ENCODE peak calls at places on chromosomes 7 and 10, in seven cellular contexts. D, H, E, S, V, B and L are unnamed samples.

GRCh38 chr7:156119771-156120170 is 307.5 kb upstream of the SHH start:
- DNase-seq in D (no peak), H (no peak), E (no peak), S (no peak), V (no peak), B (peak; percentile 72), L (no peak)

GRCh38 chr7:138565451-138566114 is 105.5 kb downstream of the TRIM24 start:
- DNase-seq in D (peak; percentile 14), H (no peak), E (no peak), S (no peak), V (no peak), B (no peak), L (no peak)

GRCh38 chr7:132778761-132779160 is 202.5 kb upstream of the PLXNA4 start:
- DNase-seq in D (no peak), H (no peak), E (no peak), S (no peak), V (no peak), B (no peak), L (no peak)

GRCh38 chr10:122461367-122461728 is at the start of gene HTRA1:
- DNase-seq in D (no peak), H (peak; percentile 86), E (no peak), S (peak; percentile 7), V (no peak), B (no peak), L (no peak)

GRCh38 chr7:1727079-1727478 is 57.0 kb downstream of the ELFN1 start:
- DNase-seq in D (no peak), H (no peak), E (no peak), S (no peak), V (no peak), B (no peak), L (no peak)

GRCh38 chr7:142384508-142384922 is 126.7 kb upstream of the PRSS58 start:
- DNase-seq in D (peak; percentile 80), H (no peak), E (peak; percentile 6), S (peak; percentile 53), V (no peak), B (no peak), L (no peak)

GRCh38 chr10:124025638-124026336 is 67.6 kb downstream of the CHST15 start:
- DNase-seq in D (peak; percentile 10), H (no peak), E (no peak), S (no peak), V (no peak), B (no peak), L (no peak)

GRCh38 chr7:45196374-45196773 is 38.8 kb downstream of the RAMP3 start:
- DNase-seq in D (no peak), H (no peak), E (no peak), S (peak; percentile 62), V (no peak), B (no peak), L (no peak)

GRCh38 chr7:122951006-122951405 is 44.5 kb downstream of the TAS2R16 start:
- DNase-seq in D (no peak), H (no peak), E (no peak), S (no peak), V (no peak), B (no peak), L (no peak)

GRCh38 chr7:157009170-157009777 is 1.2 kb downstream of the MNX1 start:
- DNase-seq in D (no peak), H (no peak), E (no peak), S (no peak), V (no peak), B (no peak), L (no peak)

GRCh38 chr10:62652114-62652513 is 152.4 kb upstream of the ADO start:
- DNase-seq in D (no peak), H (no peak), E (no peak), S (no peak), V (no peak), B (peak; percentile 8), L (no peak)

GRCh38 chr10:95176101-95176500 is 17.9 kb upstream of the ACSM6 start:
- DNase-seq in D (no peak), H (no peak), E (no peak), S (no peak), V (no peak), B (no peak), L (no peak)

GRCh38 chr10:43048301-43049051 is 28.4 kb upstream of the RET start:
- DNase-seq in D (no peak), H (peak; percentile 3), E (no peak), S (no peak), V (peak; percentile 8), B (no peak), L (no peak)

GRCh38 chr7:69213882-69214281 is 384.4 kb upstream of the AUTS2 start:
- DNase-seq in D (peak; percentile 94), H (no peak), E (no peak), S (no peak), V (no peak), B (no peak), L (no peak)

GRCh38 chr10:121556448-121556847 is 41.8 kb downstream of the FGFR2 start:
- DNase-seq in D (no peak), H (no peak), E (no peak), S (no peak), V (no peak), B (no peak), L (no peak)

GRCh38 chr10:33815776-33816175 is 481.3 kb upstream of the NRP1 start:
- DNase-seq in D (no peak), H (no peak), E (no peak), S (no peak), V (no peak), B (peak; percentile 25), L (no peak)

GRCh38 chr7:149741629-149742028 is 31.8 kb downstream of the ZNF467 start:
- DNase-seq in D (no peak), H (no peak), E (no peak), S (no peak), V (no peak), B (no peak), L (no peak)

GRCh38 chr7:55065079-55065478 is 46.3 kb downstream of the EGFR start:
- DNase-seq in D (peak; percentile 100), H (no peak), E (no peak), S (no peak), V (no peak), B (peak; percentile 90), L (no peak)

GRCh38 chr7:22943997-22944396 is 69.9 kb downstream of the HYCC1 start:
- DNase-seq in D (no peak), H (no peak), E (no peak), S (no peak), V (no peak), B (no peak), L (no peak)

GRCh38 chr10:132982301-132982989 is 40.1 kb upstream of the CFAP46 start:
- DNase-seq in D (no peak), H (peak; percentile 21), E (no peak), S (no peak), V (no peak), B (no peak), L (no peak)

GRCh38 chr10:21888959-21889358 is 114.6 kb downstream of the DNAJC1 start:
- DNase-seq in D (no peak), H (no peak), E (no peak), S (no peak), V (no peak), B (no peak), L (no peak)

GRCh38 chr7:132392713-132393112 is 183.6 kb downstream of the PLXNA4 start:
- DNase-seq in D (no peak), H (no peak), E (no peak), S (no peak), V (no peak), B (no peak), L (no peak)

GRCh38 chr7:116809636-116810266 is 52.6 kb upstream of the CAPZA2 start:
- DNase-seq in D (peak; percentile 76), H (no peak), E (no peak), S (no peak), V (no peak), B (no peak), L (no peak)

GRCh38 chr10:24858244-24858907 is 94.0 kb downstream of the PRTFDC1 start:
- DNase-seq in D (peak; percentile 78), H (no peak), E (no peak), S (no peak), V (no peak), B (no peak), L (no peak)

GRCh38 chr10:88990528-88991160 is at the start of gene FAS:
- DNase-seq in D (peak; percentile 63), H (peak; percentile 76), E (peak; percentile 67), S (peak; percentile 79), V (peak; percentile 48), B (peak; percentile 92), L (no peak)

GRCh38 chr10:47331954-47332353 is 9.7 kb downstream of the GDF2 start:
- DNase-seq in D (no peak), H (no peak), E (no peak), S (no peak), V (no peak), B (no peak), L (no peak)

GRCh38 chr7:90736968-90737939 is 141.1 kb downstream of the CDK14 start:
- DNase-seq in D (no peak), H (no peak), E (no peak), S (peak; percentile 12), V (peak; percentile 20), B (no peak), L (peak; percentile 35)

GRCh38 chr10:60253490-60253889 is 136.2 kb downstream of the ANK3 start:
- DNase-seq in D (no peak), H (no peak), E (no peak), S (no peak), V (no peak), B (no peak), L (no peak)

GRCh38 chr10:32618482-32618881 is 172.5 kb downstream of the CCDC7 start:
- DNase-seq in D (no peak), H (no peak), E (no peak), S (no peak), V (no peak), B (no peak), L (no peak)

GRCh38 chr10:18071591-18071990 is 68.6 kb upstream of the CACNB2 start:
- DNase-seq in D (peak; percentile 56), H (no peak), E (no peak), S (no peak), V (no peak), B (no peak), L (no peak)